ENCODE peak calls at places on chromosome 16, in ten cellular contexts. E is GM13976; H is stimulated activated CD8-positive, alpha-beta memory T cell treated with anti-CD3 and anti-CD28 coated beads, Interleukin-4, amount 100 ng/mL, for 48 hours; U is activated CD8-positive, alpha-beta memory T cell treated with anti-CD3 and anti-CD28 coated beads for 48 hours; R is heart right ventricle; O is GDM1; P is fibroblast of the conjunctiva; Q is T-helper 2 cell; N is AG10803; I is endodermal cell. V is an unnamed sample.

GRCh38 chr16:57394444-57394843 is 10.1 kb upstream of the CCL17 start:
- DNase-seq in Q (no peak), I (no peak), N (no peak), E (no peak), O (no peak), R (no peak), P (no peak), H (no peak), U (no peak), V (no peak)

GRCh38 chr16:30418350-30419181 is 11.2 kb downstream of the ZNF771 start:
- DNase-seq in O (no peak), U (no peak), R (no peak), N (no peak), I (no peak), H (no peak), Q (no peak), P (no peak), E (no peak), V (no peak)

GRCh38 chr16:68446941-68447675 is 1.2 kb downstream of the SMPD3 start:
- DNase-seq in U (no peak), O (no peak), I (no peak), H (no peak), N (no peak), R (no peak), Q (no peak), P (no peak), E (no peak), V (no peak)

GRCh38 chr16:23146877-23147601 is 2.2 kb downstream of the USP31 start:
- DNase-seq in O (no peak), E (no peak), H (no peak), U (no peak), R (no peak), P (no peak), Q (no peak), I (no peak), N (no peak), V (no peak)

GRCh38 chr16:25212636-25213035 is 4.1 kb upstream of the AQP8 start:
- DNase-seq in P (no peak), U (no peak), R (no peak), Q (no peak), H (no peak), O (no peak), I (no peak), E (no peak), N (no peak), V (no peak)

GRCh38 chr16:87461466-87461975 is 31.3 kb downstream of the ZCCHC14 start:
- DNase-seq in O (no peak), H (peak), R (peak), Q (no peak), N (no peak), E (peak), I (peak), P (no peak), U (no peak), V (peak)

GRCh38 chr16:15790458-15790857 is 66.4 kb downstream of the MYH11 start:
- DNase-seq in H (no peak), I (no peak), O (no peak), Q (no peak), P (no peak), U (no peak), E (no peak), N (no peak), R (no peak), V (no peak)

GRCh38 chr16:67547423-67548264 is 14.7 kb upstream of the CTCF start:
- DNase-seq in Q (peak), P (no peak), R (no peak), H (no peak), O (peak), E (peak), I (no peak), N (no peak), U (no peak), V (no peak)

GRCh38 chr16:23428351-23428750 is 24.6 kb downstream of the COG7 start:
- DNase-seq in R (no peak), O (no peak), E (no peak), I (no peak), H (no peak), P (no peak), U (no peak), Q (no peak), N (no peak), V (no peak)

GRCh38 chr16:83952940-83953795 is at the start of gene OSGIN1:
- DNase-seq in H (peak), R (peak), Q (peak), N (peak), U (peak), O (peak), P (peak), E (peak), I (peak), V (peak)

GRCh38 chr16:80047796-80048649 is 447.5 kb upstream of the MAF start:
- DNase-seq in H (no peak), R (no peak), U (no peak), N (no peak), O (no peak), E (no peak), Q (no peak), P (no peak), I (no peak), V (no peak)

GRCh38 chr16:81513204-81514040 is 68.8 kb downstream of the CMIP start:
- DNase-seq in N (peak), I (peak), U (no peak), H (no peak), O (no peak), R (peak), Q (no peak), P (no peak), E (no peak), V (no peak)

GRCh38 chr16:8173111-8173644 is 417.1 kb downstream of the TMEM114 start:
- DNase-seq in U (peak), O (peak), R (peak), H (peak), P (peak), E (peak), N (peak), I (peak), Q (no peak), V (peak)

GRCh38 chr16:30659507-30660423 is 1.5 kb downstream of the FBRS start:
- DNase-seq in R (peak), I (peak), E (no peak), P (no peak), U (no peak), N (peak), O (no peak), Q (peak), H (peak), V (no peak)

GRCh38 chr16:23121024-23121423 is 28.2 kb downstream of the USP31 start:
- DNase-seq in H (no peak), U (no peak), I (peak), O (no peak), R (no peak), P (no peak), N (peak), E (no peak), Q (no peak), V (no peak)

GRCh38 chr16:88376835-88377726 is 5.7 kb upstream of the ZNF469 start:
- DNase-seq in U (no peak), Q (no peak), I (no peak), O (no peak), N (peak), R (no peak), P (no peak), E (no peak), H (no peak), V (no peak)

GRCh38 chr16:17265177-17265576 is 205.6 kb downstream of the XYLT1 start:
- DNase-seq in O (no peak), P (no peak), N (no peak), E (no peak), R (no peak), Q (no peak), H (no peak), U (no peak), I (no peak), V (no peak)

GRCh38 chr16:77584205-77584859 is 138.0 kb upstream of the NUDT7 start:
- DNase-seq in P (peak), U (no peak), R (no peak), H (peak), I (peak), E (peak), Q (peak), O (no peak), N (peak), V (no peak)